ENCODE peak calls at places on chromosomes 6 and 20, in five cellular contexts. One of them, this sample, is unnamed.
A peak's percentile ranks its signal among the peaks of the same experiment; 100 is the strongest.

GRCh38 chr20:32574296-32575226 is 10.6 kb downstream of the NOL4L start:
- DNase-seq in fibroblast of pulmonary artery: peak; percentile 92
- DNase-seq in CD8-positive, alpha-beta T cell: no peak
- DNase-seq in HAP-1: no peak
- DNase-seq in breast epithelium: no peak
- DNase-seq in this sample: no peak

GRCh38 chr6:94636780-94637385 is 940.5 kb upstream of the MANEA start:
- DNase-seq in breast epithelium: no peak
- DNase-seq in HAP-1: no peak
- DNase-seq in fibroblast of pulmonary artery: peak; percentile 0
- DNase-seq in CD8-positive, alpha-beta T cell: no peak
- DNase-seq in this sample: no peak

GRCh38 chr6:166330612-166331011 is 11.7 kb downstream of the SFT2D1 start:
- DNase-seq in CD8-positive, alpha-beta T cell: no peak
- DNase-seq in breast epithelium: no peak
- DNase-seq in fibroblast of pulmonary artery: peak; percentile 42
- DNase-seq in HAP-1: peak; percentile 70
- DNase-seq in this sample: no peak

GRCh38 chr6:157607317-157608109 is 215.5 kb upstream of the SNX9 start:
- DNase-seq in CD8-positive, alpha-beta T cell: no peak
- DNase-seq in HAP-1: no peak
- DNase-seq in fibroblast of pulmonary artery: peak; percentile 16
- DNase-seq in breast epithelium: no peak
- DNase-seq in this sample: no peak

GRCh38 chr20:44598413-44599290 is 16.3 kb downstream of the PKIG start:
- DNase-seq in CD8-positive, alpha-beta T cell: no peak
- DNase-seq in HAP-1: no peak
- DNase-seq in fibroblast of pulmonary artery: peak; percentile 68
- DNase-seq in breast epithelium: no peak
- DNase-seq in this sample: no peak

GRCh38 chr6:35643162-35643535 is 45.6 kb downstream of the FKBP5 start:
- DNase-seq in breast epithelium: no peak
- DNase-seq in HAP-1: no peak
- DNase-seq in CD8-positive, alpha-beta T cell: no peak
- DNase-seq in fibroblast of pulmonary artery: no peak
- DNase-seq in this sample: no peak

GRCh38 chr20:16637814-16638213 is 64.6 kb upstream of the KIF16B start:
- DNase-seq in CD8-positive, alpha-beta T cell: no peak
- DNase-seq in HAP-1: no peak
- DNase-seq in fibroblast of pulmonary artery: no peak
- DNase-seq in breast epithelium: no peak
- DNase-seq in this sample: no peak

GRCh38 chr6:161618816-161619454 is 345.1 kb upstream of the AGPAT4 start:
- DNase-seq in breast epithelium: peak; percentile 20
- DNase-seq in fibroblast of pulmonary artery: peak; percentile 49
- DNase-seq in CD8-positive, alpha-beta T cell: no peak
- DNase-seq in HAP-1: peak; percentile 77
- DNase-seq in this sample: no peak

GRCh38 chr6:81892911-81893310 is 140.4 kb upstream of the TENT5A start:
- DNase-seq in breast epithelium: no peak
- DNase-seq in fibroblast of pulmonary artery: no peak
- DNase-seq in HAP-1: no peak
- DNase-seq in CD8-positive, alpha-beta T cell: no peak
- DNase-seq in this sample: no peak

GRCh38 chr6:31784270-31784925 is 7.3 kb upstream of the VWA7 start:
- DNase-seq in breast epithelium: no peak
- DNase-seq in fibroblast of pulmonary artery: no peak
- DNase-seq in CD8-positive, alpha-beta T cell: no peak
- DNase-seq in HAP-1: no peak
- DNase-seq in this sample: no peak

GRCh38 chr6:148502773-148503135 is 160.1 kb downstream of the SASH1 start:
- DNase-seq in HAP-1: no peak
- DNase-seq in breast epithelium: no peak
- DNase-seq in fibroblast of pulmonary artery: no peak
- DNase-seq in CD8-positive, alpha-beta T cell: no peak
- DNase-seq in this sample: no peak

GRCh38 chr20:9408422-9409300 is 105.7 kb upstream of the LAMP5 start:
- DNase-seq in fibroblast of pulmonary artery: peak; percentile 25
- DNase-seq in HAP-1: no peak
- DNase-seq in breast epithelium: no peak
- DNase-seq in CD8-positive, alpha-beta T cell: no peak
- DNase-seq in this sample: no peak

GRCh38 chr20:58435237-58435636 is 46.2 kb downstream of the VAPB start:
- DNase-seq in CD8-positive, alpha-beta T cell: no peak
- DNase-seq in HAP-1: no peak
- DNase-seq in fibroblast of pulmonary artery: no peak
- DNase-seq in breast epithelium: no peak
- DNase-seq in this sample: no peak

GRCh38 chr6:143804835-143805239 is 38.3 kb upstream of the LTV1 start:
- DNase-seq in CD8-positive, alpha-beta T cell: no peak
- DNase-seq in fibroblast of pulmonary artery: peak; percentile 22
- DNase-seq in breast epithelium: no peak
- DNase-seq in HAP-1: no peak
- DNase-seq in this sample: no peak

GRCh38 chr20:31260326-31260932 is 3.0 kb downstream of the DEFB115 start:
- DNase-seq in fibroblast of pulmonary artery: no peak
- DNase-seq in HAP-1: peak; percentile 45
- DNase-seq in CD8-positive, alpha-beta T cell: no peak
- DNase-seq in breast epithelium: no peak
- DNase-seq in this sample: peak; percentile 60

GRCh38 chr20:9180480-9181257 is 111.8 kb downstream of the PLCB4 start:
- DNase-seq in CD8-positive, alpha-beta T cell: no peak
- DNase-seq in breast epithelium: no peak
- DNase-seq in HAP-1: peak; percentile 21
- DNase-seq in fibroblast of pulmonary artery: no peak
- DNase-seq in this sample: no peak

GRCh38 chr6:46949662-46950280 is 28.0 kb upstream of the ADGRF5 start:
- DNase-seq in HAP-1: no peak
- DNase-seq in breast epithelium: no peak
- DNase-seq in CD8-positive, alpha-beta T cell: no peak
- DNase-seq in fibroblast of pulmonary artery: peak; percentile 57
- DNase-seq in this sample: no peak

GRCh38 chr6:10478187-10479040 is 42.7 kb upstream of the GCNT2 start:
- DNase-seq in CD8-positive, alpha-beta T cell: no peak
- DNase-seq in breast epithelium: no peak
- DNase-seq in fibroblast of pulmonary artery: peak; percentile 53
- DNase-seq in HAP-1: peak; percentile 29
- DNase-seq in this sample: peak; percentile 46

GRCh38 chr20:8007490-8007889 is 12.1 kb downstream of the TMX4 start:
- DNase-seq in CD8-positive, alpha-beta T cell: no peak
- DNase-seq in breast epithelium: no peak
- DNase-seq in fibroblast of pulmonary artery: no peak
- DNase-seq in HAP-1: no peak
- DNase-seq in this sample: no peak

GRCh38 chr20:5073154-5074049 is 46.4 kb downstream of the PCNA start:
- DNase-seq in fibroblast of pulmonary artery: peak; percentile 48
- DNase-seq in CD8-positive, alpha-beta T cell: no peak
- DNase-seq in HAP-1: peak; percentile 29
- DNase-seq in breast epithelium: peak; percentile 75
- DNase-seq in this sample: no peak

GRCh38 chr20:24994470-24995368 is 2.2 kb upstream of the APMAP start:
- DNase-seq in fibroblast of pulmonary artery: peak; percentile 83
- DNase-seq in breast epithelium: peak; percentile 72
- DNase-seq in HAP-1: peak; percentile 86
- DNase-seq in CD8-positive, alpha-beta T cell: peak; percentile 73
- DNase-seq in this sample: peak; percentile 69

GRCh38 chr6:33894438-33894837 is 90.6 kb upstream of the MLN start:
- DNase-seq in fibroblast of pulmonary artery: peak; percentile 13
- DNase-seq in CD8-positive, alpha-beta T cell: no peak
- DNase-seq in HAP-1: no peak
- DNase-seq in breast epithelium: no peak
- DNase-seq in this sample: no peak

GRCh38 chr6:148530976-148531375 is 188.3 kb downstream of the SASH1 start:
- DNase-seq in HAP-1: no peak
- DNase-seq in CD8-positive, alpha-beta T cell: no peak
- DNase-seq in fibroblast of pulmonary artery: peak; percentile 46
- DNase-seq in breast epithelium: no peak
- DNase-seq in this sample: no peak

GRCh38 chr6:44897286-44897685 is 430.8 kb upstream of the RUNX2 start:
- DNase-seq in fibroblast of pulmonary artery: peak; percentile 40
- DNase-seq in CD8-positive, alpha-beta T cell: no peak
- DNase-seq in HAP-1: no peak
- DNase-seq in breast epithelium: no peak
- DNase-seq in this sample: no peak
- H3K4me3 ChIP-seq in fibroblast of pulmonary artery: no peak overlapping the region
- H3K4me3 ChIP-seq in CD8-positive, alpha-beta T cell: no peak overlapping the region
- H3K4me3 ChIP-seq in HAP-1: no peak overlapping the region
- H3K4me3 ChIP-seq in breast epithelium: no peak overlapping the region
- H3K4me3 ChIP-seq in this sample: no peak overlapping the region

DNA sequence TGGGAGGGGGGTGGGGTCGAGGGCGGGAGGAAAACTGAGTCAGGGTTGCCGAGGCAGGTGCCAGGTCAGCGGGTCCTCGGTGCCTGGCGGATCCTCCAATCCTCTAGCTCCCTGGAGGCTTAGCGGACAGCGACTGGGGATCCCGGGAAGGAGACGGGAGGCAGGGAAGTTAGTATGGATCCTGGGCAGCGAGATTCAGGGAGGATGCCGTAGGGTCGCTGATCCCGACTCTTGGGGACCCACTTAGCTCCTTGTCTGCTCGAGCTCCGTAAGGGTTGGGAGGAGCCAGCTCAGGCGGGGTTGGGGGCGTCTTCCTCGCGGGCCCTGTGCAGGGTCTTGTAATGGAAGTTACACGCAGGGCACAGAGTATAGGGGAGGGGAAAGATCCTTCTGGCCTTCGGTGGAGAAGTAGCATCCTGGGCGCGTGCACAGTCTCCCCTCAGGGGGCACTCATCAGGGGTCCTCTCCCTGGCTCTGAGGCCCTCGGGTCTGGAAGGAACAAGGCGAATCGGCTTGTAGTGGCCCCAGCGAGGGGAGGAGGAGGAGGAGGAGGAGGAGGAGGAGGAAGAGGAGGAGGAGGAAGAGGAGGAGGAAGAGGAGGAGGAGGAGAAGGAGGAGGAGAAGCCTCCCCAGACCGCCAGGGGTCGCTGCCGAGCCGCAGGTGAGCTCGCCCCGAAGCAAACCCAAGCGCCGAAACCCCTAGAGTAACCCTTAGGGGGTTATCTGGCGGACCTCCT is 6.4 kb upstream of the SLC12A5 start:
- DNase-seq in HAP-1: peak; percentile 84
- DNase-seq in CD8-positive, alpha-beta T cell: peak; percentile 47
- DNase-seq in breast epithelium: no peak
- DNase-seq in fibroblast of pulmonary artery: peak; percentile 31
- DNase-seq in this sample: no peak
- H3K4me3 ChIP-seq in HAP-1: peak overlapping the region; percentile 79
- H3K4me3 ChIP-seq in CD8-positive, alpha-beta T cell: peak overlapping the region; percentile 42
- H3K4me3 ChIP-seq in breast epithelium: no peak overlapping the region
- H3K4me3 ChIP-seq in fibroblast of pulmonary artery: peak overlapping the region; percentile 27
- H3K4me3 ChIP-seq in this sample: peak overlapping the region; percentile 58

GRCh38 chr6:90222724-90223198 is 73.9 kb downstream of the BACH2 start:
- DNase-seq in CD8-positive, alpha-beta T cell: no peak
- DNase-seq in HAP-1: no peak
- DNase-seq in breast epithelium: no peak
- DNase-seq in fibroblast of pulmonary artery: no peak
- DNase-seq in this sample: no peak
- H3K4me3 ChIP-seq in CD8-positive, alpha-beta T cell: no peak overlapping the region
- H3K4me3 ChIP-seq in HAP-1: no peak overlapping the region
- H3K4me3 ChIP-seq in breast epithelium: no peak overlapping the region
- H3K4me3 ChIP-seq in fibroblast of pulmonary artery: no peak overlapping the region
- H3K4me3 ChIP-seq in this sample: no peak overlapping the region

GRCh38 chr6:142749556-142749955 is 195.4 kb downstream of the HIVEP2 start:
- DNase-seq in CD8-positive, alpha-beta T cell: no peak
- DNase-seq in breast epithelium: no peak
- DNase-seq in HAP-1: no peak
- DNase-seq in fibroblast of pulmonary artery: no peak
- DNase-seq in this sample: no peak
- H3K4me3 ChIP-seq in CD8-positive, alpha-beta T cell: no peak overlapping the region
- H3K4me3 ChIP-seq in breast epithelium: no peak overlapping the region
- H3K4me3 ChIP-seq in HAP-1: no peak overlapping the region
- H3K4me3 ChIP-seq in fibroblast of pulmonary artery: no peak overlapping the region
- H3K4me3 ChIP-seq in this sample: no peak overlapping the region

This sample was measured in Jurkat, Clone E6-1.